ENCODE peak calls at places on chromosomes 2 and 18, in ten cellular contexts. B is A172; Y is activated CD4-positive, alpha-beta T cell treated with anti-CD3 and anti-CD28 coated beads, Interleukin-2, amount 10 ng/mL, durations not matched to agents 24 days and 14 days; L is naive thymus-derived CD8-positive, alpha-beta T cell; S is activated effector memory CD4-positive, alpha-beta T cell treated with anti-CD3 and anti-CD28 coated beads, Interleukin-2, amount 50 U/mL, for 16 hours; X is heart left ventricle; Q is fibroblast of mammary gland; I is endothelial cell of umbilical vein; G is retina; J is LoVo. Z is an unnamed sample.
A peak's percentile ranks its signal among the peaks of the same experiment; 100 is the strongest.

GRCh38 chr2:5365871-5366461 is 326.2 kb upstream of the SOX11 start:
- DNase-seq in X (peak; percentile 40), G (peak; percentile 83), B (peak; percentile 56), Q (no peak), J (peak; percentile 33), I (peak; percentile 7), Y (peak; percentile 86), S (peak; percentile 67), L (no peak), Z (no peak)

GRCh38 chr2:239938651-239939486 is 86.3 kb downstream of the NDUFA10 start:
- DNase-seq in G (no peak), L (no peak), Y (no peak), I (no peak), J (no peak), B (no peak), Q (no peak), S (peak; percentile 57), X (peak; percentile 12), Z (no peak)

GRCh38 chr2:231379266-231380215 is 16.0 kb upstream of the B3GNT7 start:
- DNase-seq in J (no peak), B (no peak), G (no peak), Q (no peak), L (no peak), X (no peak), Y (no peak), I (no peak), S (no peak), Z (no peak)

GRCh38 chr2:240636563-240637115 is 11.4 kb downstream of the GPR35 start:
- DNase-seq in S (peak; percentile 45), I (no peak), G (no peak), Q (no peak), Y (no peak), J (no peak), X (no peak), B (no peak), L (no peak), Z (no peak)

GRCh38 chr2:196555161-196555560 is 84.4 kb upstream of the CCDC150 start:
- DNase-seq in L (no peak), Y (no peak), G (no peak), I (no peak), S (no peak), B (no peak), Q (no peak), X (no peak), J (no peak), Z (no peak)

GRCh38 chr18:2304378-2305175 is 266.7 kb downstream of the METTL4 start:
- DNase-seq in Y (no peak), X (no peak), G (no peak), L (no peak), J (peak; percentile 16), Q (peak; percentile 18), S (no peak), B (peak; percentile 45), I (peak; percentile 82), Z (no peak)

GRCh38 chr18:21117385-21118135 is 5.9 kb upstream of the ROCK1 start:
- DNase-seq in S (no peak), L (no peak), X (no peak), Y (no peak), I (no peak), B (peak; percentile 22), Q (peak; percentile 95), J (no peak), G (no peak), Z (peak; percentile 73)

GRCh38 chr18:31942301-31942998 is 478 bp downstream of the TRAPPC8 start:
- DNase-seq in J (peak; percentile 12), B (peak; percentile 35), Y (peak; percentile 82), I (peak; percentile 73), Q (peak; percentile 63), L (no peak), G (peak; percentile 95), X (peak; percentile 35), S (no peak), Z (no peak)

GRCh38 chr18:2547477-2548087 is 23.7 kb downstream of the METTL4 start:
- DNase-seq in G (peak; percentile 45), J (peak; percentile 16), S (no peak), Y (peak; percentile 65), I (peak; percentile 60), L (no peak), X (no peak), Q (peak; percentile 69), B (peak; percentile 47), Z (no peak)

GRCh38 chr2:102251042-102251848 is 60.1 kb upstream of the IL1RL1 start:
- DNase-seq in B (no peak), Y (peak; percentile 87), G (peak; percentile 82), S (peak; percentile 88), X (peak; percentile 63), I (peak; percentile 23), J (no peak), L (peak; percentile 67), Q (peak; percentile 58), Z (no peak)

GRCh38 chr2:23624378-23624777 is 239.4 kb downstream of the KLHL29 start:
- DNase-seq in G (no peak), Q (peak; percentile 28), B (no peak), J (no peak), Y (no peak), L (no peak), X (no peak), S (no peak), I (no peak), Z (no peak)

Z was measured in BJ.